ENCODE peak calls at places on chromosomes 6 and 20, in nine cellular contexts. I is IMR-90, F is cardiac muscle cell, H is pancreas, A is fibroblast of pulmonary artery, N is tibial artery, J is MCF 10A, O is lower lobe of right lung, L is brain microvascular endothelial cell. Z is an unnamed sample.

GRCh38 chr6:24906314-24906713 is 29.4 kb downstream of the RIPOR2 start:
- DNase-seq in I (no peak), F (no peak), H (no peak), A (no peak), N (no peak), J (peak), O (no peak), L (no peak), Z (no peak)

GRCh38 chr6:146347690-146348089 is 195.9 kb upstream of the RAB32 start:
- DNase-seq in I (no peak), F (no peak), H (no peak), A (no peak), N (no peak), J (no peak), O (no peak), L (no peak), Z (no peak)

GRCh38 chr6:11093591-11094410 is at the start of gene SMIM13:
- DNase-seq in I (peak), F (peak), H (peak), A (peak), N (peak), J (peak), O (peak), L (peak), Z (peak)

GRCh38 chr6:36160147-36160760 is 29.9 kb downstream of the MAPK13 start:
- DNase-seq in I (peak), F (peak), H (no peak), A (peak), N (no peak), J (no peak), O (no peak), L (peak), Z (peak)

GRCh38 chr20:33609504-33609903 is 52.6 kb upstream of the C20orf144 start:
- DNase-seq in I (no peak), F (no peak), H (no peak), A (no peak), N (no peak), J (no peak), O (no peak), L (no peak), Z (no peak)

GRCh38 chr6:14865609-14866100 is 380.2 kb upstream of the JARID2 start:
- DNase-seq in I (peak), F (peak), H (no peak), A (peak), N (no peak), J (no peak), O (no peak), L (no peak), Z (no peak)

GRCh38 chr6:158460602-158461092 is 99.2 kb upstream of the TMEM181 start:
- DNase-seq in I (peak), F (peak), H (no peak), A (peak), N (no peak), J (peak), O (no peak), L (no peak), Z (peak)

GRCh38 chr20:32495217-32495565 is 89.9 kb downstream of the NOL4L start:
- DNase-seq in I (no peak), F (peak), H (no peak), A (no peak), N (no peak), J (no peak), O (no peak), L (no peak), Z (no peak)

GRCh38 chr6:144286503-144287393 is 1.6 kb downstream of the UTRN start:
- DNase-seq in I (peak), F (peak), H (peak), A (peak), N (peak), J (peak), O (peak), L (peak), Z (peak)

GRCh38 chr6:18533793-18534192 is 146.6 kb downstream of the RNF144B start:
- DNase-seq in I (no peak), F (no peak), H (no peak), A (no peak), N (no peak), J (no peak), O (no peak), L (no peak), Z (no peak)

GRCh38 chr6:18530201-18530600 is 143.1 kb downstream of the RNF144B start:
- DNase-seq in I (no peak), F (no peak), H (no peak), A (no peak), N (no peak), J (no peak), O (no peak), L (no peak), Z (no peak)

GRCh38 chr6:18528084-18528743 is 141.1 kb downstream of the RNF144B start:
- DNase-seq in I (peak), F (peak), H (no peak), A (peak), N (no peak), J (peak), O (no peak), L (no peak), Z (no peak)
- TF ChIP-seq CTCF in I (peak), F (peak), H (no peak), A (peak), N (peak), J (peak), O (peak), L (peak), Z (no peak)

GRCh38 chr6:12474167-12475140 is 184.3 kb downstream of the EDN1 start:
- DNase-seq in I (no peak), F (peak), H (no peak), A (no peak), N (no peak), J (peak), O (no peak), L (no peak), Z (no peak)
- TF ChIP-seq CTCF in I (no peak), F (no peak), H (no peak), A (no peak), N (no peak), J (no peak), O (no peak), L (no peak), Z (no peak)

DNA sequence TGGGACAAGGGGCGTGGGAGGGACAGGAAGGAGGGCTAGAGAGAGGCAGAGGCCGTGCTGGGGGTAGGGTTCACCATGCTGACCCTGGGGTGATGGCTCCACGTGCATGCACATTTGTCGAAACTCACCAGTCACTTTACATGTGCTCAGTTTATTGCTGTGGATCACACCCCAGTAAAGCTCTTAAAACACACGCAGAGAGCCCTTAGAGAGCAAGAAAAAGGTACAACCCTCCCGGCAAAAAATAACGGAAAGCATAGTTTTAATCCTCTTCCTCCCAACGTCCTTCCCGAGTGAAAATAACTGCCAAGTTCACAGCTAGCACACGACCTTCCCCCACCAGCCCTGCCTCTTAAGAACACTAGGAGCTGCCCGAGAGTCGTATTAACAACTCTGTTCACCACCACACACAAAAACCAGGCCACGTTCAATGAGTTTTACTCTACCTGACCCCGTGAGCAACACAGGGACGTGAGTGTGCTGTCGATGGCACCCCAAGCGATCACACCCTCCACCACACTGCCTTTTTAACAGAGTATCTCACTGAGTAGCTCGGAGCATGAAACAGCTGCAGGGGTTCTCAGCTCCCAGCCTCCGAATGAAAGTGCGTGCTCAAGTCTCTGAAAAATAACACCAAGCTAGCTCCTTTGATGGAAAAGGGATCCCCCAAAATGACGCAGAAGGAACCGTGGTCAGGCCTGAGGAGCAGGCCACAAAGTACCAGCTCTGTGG is 39.7 kb downstream of the TAF4 start:
- DNase-seq in I (peak), F (peak), H (no peak), A (peak), N (no peak), J (no peak), O (no peak), L (peak), Z (peak)
- TF ChIP-seq CTCF in I (peak), F (peak), H (peak), A (peak), N (peak), J (no peak), O (peak), L (peak), Z (peak)

GRCh38 chr6:95081949-95082348 is 495.4 kb upstream of the MANEA start:
- DNase-seq in I (no peak), F (no peak), H (no peak), A (no peak), N (no peak), J (no peak), O (no peak), L (no peak), Z (no peak)

GRCh38 chr6:95083506-95083905 is 493.8 kb upstream of the MANEA start:
- DNase-seq in I (no peak), F (no peak), H (no peak), A (no peak), N (peak), J (no peak), O (no peak), L (no peak), Z (no peak)

GRCh38 chr6:95081231-95081630 is 496.1 kb upstream of the MANEA start:
- DNase-seq in I (no peak), F (no peak), H (no peak), A (no peak), N (no peak), J (no peak), O (no peak), L (no peak), Z (no peak)

DNA sequence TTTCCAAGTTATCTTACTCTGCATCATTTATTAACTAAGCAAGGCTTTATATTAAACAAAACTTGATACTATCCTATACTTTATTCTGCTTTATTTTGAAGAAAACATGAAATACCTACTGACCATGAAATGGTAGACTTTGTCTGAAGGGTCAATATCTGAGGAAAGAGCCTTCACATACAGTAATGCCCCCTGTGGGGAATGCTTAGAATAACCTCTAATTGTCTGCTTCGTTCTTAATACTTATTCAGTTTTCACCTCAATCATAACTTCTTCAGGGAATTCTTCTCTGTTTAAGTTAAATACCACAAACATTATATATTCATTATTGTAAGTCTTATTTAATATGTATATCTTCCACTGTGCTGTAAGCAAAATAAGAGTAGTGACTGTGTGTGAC is 498.9 kb upstream of the MANEA start:
- DNase-seq in I (no peak), F (no peak), H (no peak), A (no peak), N (no peak), J (no peak), O (no peak), L (no peak), Z (no peak)
- TF ChIP-seq CTCF in I (no peak), F (no peak), H (no peak), A (no peak), N (no peak), J (no peak), O (no peak), L (no peak), Z (no peak)

GRCh38 chr20:18091624-18092023 is 33.9 kb upstream of the OVOL2 start:
- DNase-seq in I (no peak), F (peak), H (no peak), A (no peak), N (no peak), J (peak), O (no peak), L (no peak), Z (no peak)

GRCh38 chr20:18090044-18090443 is 32.3 kb upstream of the OVOL2 start:
- DNase-seq in I (no peak), F (no peak), H (no peak), A (no peak), N (no peak), J (peak), O (no peak), L (no peak), Z (no peak)

GRCh38 chr20:18090477-18090876 is 32.8 kb upstream of the OVOL2 start:
- DNase-seq in I (no peak), F (no peak), H (no peak), A (no peak), N (no peak), J (no peak), O (no peak), L (no peak), Z (no peak)

GRCh38 chr20:18092890-18093289 is 35.2 kb upstream of the OVOL2 start:
- DNase-seq in I (no peak), F (no peak), H (no peak), A (no peak), N (no peak), J (no peak), O (no peak), L (no peak), Z (no peak)

GRCh38 chr20:18087054-18087453 is 29.3 kb upstream of the OVOL2 start:
- DNase-seq in I (no peak), F (no peak), H (no peak), A (no peak), N (no peak), J (no peak), O (no peak), L (no peak), Z (no peak)
- TF ChIP-seq CTCF in I (no peak), F (no peak), H (no peak), A (no peak), N (no peak), J (no peak), O (no peak), L (no peak), Z (no peak)